ENCODE peak calls at places on chromosomes 4 and X, in five cellular contexts. I, T, X, S and Q are unnamed samples.

GRCh38 chrX:103343105-103343504 is 13.1 kb downstream of the TCEAL7 start:
- DNase-seq in I (peak; percentile 26), T (peak; percentile 18), X (peak; percentile 57), S (peak; percentile 39), Q (peak; percentile 24)

GRCh38 chrX:12701625-12702024 is 89.6 kb upstream of the PRPS2 start:
- DNase-seq in I (peak; percentile 3), T (no peak), X (peak; percentile 77), S (peak; percentile 31), Q (peak; percentile 82)

GRCh38 chrX:107729558-107730297 is 45.9 kb downstream of the TSC22D3 start:
- DNase-seq in I (no peak), T (no peak), X (no peak), S (no peak), Q (no peak)

GRCh38 chr4:63831590-63831989 is 577.7 kb downstream of the TECRL start:
- DNase-seq in I (no peak), T (no peak), X (no peak), S (no peak), Q (no peak)

GRCh38 chr4:3639613-3640586 is 107.7 kb upstream of the LRPAP1 start:
- DNase-seq in I (no peak), T (no peak), X (no peak), S (no peak), Q (no peak)

GRCh38 chr4:38983756-38984647 is 48.2 kb downstream of the TMEM156 start:
- DNase-seq in I (no peak), T (no peak), X (no peak), S (no peak), Q (peak; percentile 16)

GRCh38 chr4:140497428-140497775 is 691 bp downstream of the MGAT4D start:
- DNase-seq in I (no peak), T (no peak), X (no peak), S (no peak), Q (no peak)

GRCh38 chr4:88341227-88342192 is 37.1 kb upstream of the HERC6 start:
- DNase-seq in I (no peak), T (no peak), X (no peak), S (peak; percentile 89), Q (no peak)